ENCODE peak calls at places on chromosomes 11 and 22, in five cellular contexts. I is GM06990, O is fibroblast of lung, N is astrocyte of the spinal cord, R is PC-9. C is an unnamed sample.

GRCh38 chr11:119432484-119433368 is 9.8 kb upstream of the THY1 start:
- DNase-seq in I (no peak), O (peak), N (peak), R (no peak), C (no peak)

GRCh38 chr11:77381749-77382693 is 80.5 kb upstream of the GDPD4 start:
- DNase-seq in I (no peak), O (peak), N (peak), R (no peak), C (no peak)

GRCh38 chr11:70169632-70170031 is 33.5 kb upstream of the FADD start:
- DNase-seq in I (no peak), O (no peak), N (no peak), R (no peak), C (no peak)

GRCh38 chr11:57160665-57161064 is 21.1 kb upstream of the LRRC55 start:
- DNase-seq in I (no peak), O (no peak), N (no peak), R (no peak), C (no peak)

GRCh38 chr11:15189646-15190365 is 75.1 kb downstream of the INSC start:
- DNase-seq in I (no peak), O (peak), N (peak), R (no peak), C (no peak)

GRCh38 chr11:14380947-14381555 is 22.1 kb upstream of the RRAS2 start:
- DNase-seq in I (peak), O (peak), N (peak), R (peak), C (peak)

GRCh38 chr11:116601734-116602636 is 170.8 kb downstream of the BUD13 start:
- DNase-seq in I (no peak), O (peak), N (no peak), R (no peak), C (no peak)

GRCh38 chr11:440065-441042 is 1.5 kb downstream of the ANO9 start:
- DNase-seq in I (no peak), O (no peak), N (no peak), R (no peak), C (no peak)

GRCh38 chr11:11265994-11266606 is 87.0 kb downstream of the CSNK2A3 start:
- DNase-seq in I (peak), O (no peak), N (peak), R (no peak), C (no peak)

GRCh38 chr11:9104581-9104980 is 13.2 kb upstream of the SCUBE2 start:
- DNase-seq in I (no peak), O (no peak), N (no peak), R (no peak), C (no peak)

GRCh38 chr11:10809373-10810199 is 860 bp upstream of the EIF4G2 start:
- DNase-seq in I (no peak), O (peak), N (peak), R (no peak), C (peak)

GRCh38 chr22:48054596-48054995 is 1292.1 kb downstream of the TBC1D22A start:
- DNase-seq in I (no peak), O (no peak), N (no peak), R (no peak), C (no peak)

GRCh38 chr11:32706985-32707736 is 87.3 kb downstream of the CCDC73 start:
- DNase-seq in I (no peak), O (peak), N (peak), R (peak), C (no peak)

GRCh38 chr11:65262381-65262680 is 569 bp downstream of the POLA2 start:
- DNase-seq in I (no peak), O (no peak), N (peak), R (no peak), C (no peak)

GRCh38 chr11:8232849-8233606 is 30.6 kb downstream of the LMO1 start:
- DNase-seq in I (no peak), O (no peak), N (no peak), R (no peak), C (no peak)

GRCh38 chr22:35076648-35077047 is 10.7 kb downstream of the ISX start:
- DNase-seq in I (no peak), O (no peak), N (no peak), R (no peak), C (no peak)

GRCh38 chr11:123195182-123196059 is at the start of gene CLMP:
- DNase-seq in I (no peak), O (peak), N (peak), R (no peak), C (no peak)

GRCh38 chr11:78218707-78219492 is 30.2 kb downstream of the USP35 start:
- DNase-seq in I (no peak), O (no peak), N (no peak), R (no peak), C (no peak)

GRCh38 chr11:14082338-14082737 is 119.8 kb downstream of the SPON1 start:
- DNase-seq in I (no peak), O (no peak), N (no peak), R (no peak), C (no peak)

GRCh38 chr11:101487775-101488174 is 96.0 kb downstream of the TRPC6 start:
- DNase-seq in I (no peak), O (peak), N (peak), R (no peak), C (no peak)

GRCh38 chr22:30241576-30242371 is 4.8 kb downstream of the LIF start:
- DNase-seq in I (no peak), O (peak), N (no peak), R (no peak), C (no peak)

GRCh38 chr11:59271811-59272327 is 59.1 kb upstream of the MPEG1 start:
- DNase-seq in I (no peak), O (no peak), N (no peak), R (no peak), C (no peak)
- H3K4me3 ChIP-seq in I (no peak), O (no peak), N (no peak), R (no peak), C (no peak)

GRCh38 chr11:72821221-72821919 is 7.2 kb downstream of the ATG16L2 start:
- DNase-seq in I (no peak), O (no peak), N (no peak), R (no peak), C (no peak)
- H3K4me3 ChIP-seq in I (peak), O (peak), N (peak), R (peak), C (no peak)

DNA sequence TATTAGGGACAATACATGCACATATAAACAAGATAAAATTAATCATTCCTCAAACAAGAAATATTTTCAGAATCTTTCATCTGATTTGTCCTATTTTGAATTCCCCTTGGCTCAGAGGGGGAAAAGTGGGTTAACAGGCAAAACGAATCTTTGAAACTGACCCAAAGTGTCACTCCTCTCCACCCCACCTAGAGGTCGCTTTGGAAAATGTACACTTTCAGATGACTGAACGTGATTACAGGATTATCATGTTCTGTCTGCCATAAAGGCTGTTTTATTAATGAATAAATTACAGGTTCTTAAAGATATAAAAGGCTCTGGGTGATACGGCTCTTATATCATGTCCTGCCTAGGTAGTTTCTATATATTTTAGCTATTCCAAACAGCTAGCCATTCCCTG is 1735.0 kb downstream of the LRRC4C start:
- DNase-seq in I (no peak), O (no peak), N (no peak), R (no peak), C (no peak)
- H3K4me3 ChIP-seq in I (no peak), O (no peak), N (no peak), R (no peak), C (no peak)

GRCh38 chr22:36331306-36331911 is 56.4 kb downstream of the MYH9 start:
- DNase-seq in I (peak), O (peak), N (peak), R (peak), C (peak)
- H3K4me3 ChIP-seq in I (peak), O (no peak), N (no peak), R (peak), C (peak)

GRCh38 chr11:134578807-134579708 is 167.0 kb upstream of the B3GAT1 start:
- DNase-seq in I (no peak), O (no peak), N (no peak), R (no peak), C (no peak)
- H3K4me3 ChIP-seq in I (no peak), O (no peak), N (no peak), R (no peak), C (no peak)

DNA sequence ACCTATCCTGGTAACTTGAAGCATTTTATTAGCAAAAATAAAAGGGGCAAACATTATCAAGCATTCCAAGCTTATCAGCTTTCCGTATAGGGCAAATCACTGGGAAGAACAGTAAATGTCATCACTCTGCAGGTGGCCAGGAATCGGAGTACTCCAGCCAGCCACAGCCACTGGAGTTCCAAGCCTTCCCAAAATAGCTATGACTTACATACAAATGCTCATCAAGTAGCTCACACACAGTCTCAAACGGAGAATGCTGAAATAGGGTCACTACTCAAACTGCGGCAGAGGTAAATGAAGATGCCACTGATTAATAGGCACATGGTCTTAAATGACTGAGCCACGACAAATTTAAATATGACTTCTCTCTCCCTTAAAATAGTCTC is 2.1 kb downstream of the USP28 start:
- DNase-seq in I (no peak), O (peak), N (peak), R (no peak), C (no peak)
- H3K4me3 ChIP-seq in I (no peak), O (no peak), N (no peak), R (no peak), C (peak)

C was measured in CD4-positive, CD25-positive, alpha-beta regulatory T cell.